ENCODE peak calls at places on chromosomes 16 and 17, in eight cellular contexts. U is activated T-cell treated with anti-CD3 and anti-CD28 coated beads for 1 hour; J is pancreas; D is HEK293T; W is GM06990; F is memory B cell; A is stimulated activated CD4-positive, alpha-beta T cell treated with anti-CD3 and anti-CD28 coated beads, TNF-alpha, amount 100 ng/mL, for 24 hours; M is activated CD4-positive, alpha-beta memory T cell treated with anti-CD3 and anti-CD28 coated beads, Interleukin-2, amount 10 ng/mL, durations not matched to agents 7 days and 5 days. T is an unnamed sample.

GRCh38 chr16:14641877-14642276 is 9.1 kb downstream of the BFAR start:
- DNase-seq in W (no peak), A (no peak), J (no peak), U (no peak), D (no peak), F (no peak), M (no peak), T (no peak)

GRCh38 chr17:78117027-78117981 is 11.3 kb downstream of the TMC6 start:
- DNase-seq in A (no peak), D (no peak), U (no peak), M (no peak), F (no peak), J (peak), W (peak), T (no peak)

GRCh38 chr16:58584831-58585505 is 44.7 kb downstream of the CNOT1 start:
- DNase-seq in A (no peak), U (no peak), W (no peak), F (no peak), J (no peak), M (no peak), D (no peak), T (no peak)

GRCh38 chr16:75860654-75861053 is 134.4 kb upstream of the CPHXL start:
- DNase-seq in D (no peak), J (no peak), A (no peak), W (no peak), U (no peak), M (no peak), F (no peak), T (no peak)

GRCh38 chr16:10033561-10033960 is 148.7 kb downstream of the GRIN2A start:
- DNase-seq in A (no peak), M (no peak), D (no peak), J (no peak), U (no peak), W (no peak), F (no peak), T (no peak)

GRCh38 chr17:79987187-79987889 is 48.3 kb downstream of the TBC1D16 start:
- DNase-seq in A (no peak), W (no peak), D (no peak), U (no peak), F (no peak), J (peak), M (no peak), T (peak)

GRCh38 chr17:22251493-22251892 is 559.2 kb downstream of the KCNJ18 start:
- DNase-seq in M (no peak), F (no peak), U (no peak), A (no peak), D (no peak), W (no peak), J (no peak), T (no peak)

GRCh38 chr16:72189865-72190371 is 18.0 kb upstream of the PMFBP1 start:
- DNase-seq in U (no peak), A (no peak), W (no peak), D (no peak), M (no peak), F (no peak), J (no peak), T (no peak)

GRCh38 chr17:2975469-2975958 is 87.9 kb downstream of the OR1D5 start:
- DNase-seq in U (no peak), D (peak), M (no peak), F (no peak), J (peak), A (no peak), W (no peak), T (no peak)

GRCh38 chr17:30225919-30226553 is 9.5 kb downstream of the SLC6A4 start:
- DNase-seq in U (no peak), F (no peak), W (no peak), M (no peak), D (no peak), A (no peak), J (no peak), T (no peak)

GRCh38 chr16:16148755-16149154 is 74.5 kb downstream of the ABCC6 start:
- DNase-seq in W (no peak), A (no peak), M (no peak), U (no peak), F (no peak), D (no peak), J (no peak), T (no peak)

GRCh38 chr17:61589990-61590389 is 1.0 kb downstream of the NACA2 start:
- DNase-seq in W (no peak), U (no peak), D (no peak), F (no peak), M (no peak), A (no peak), J (no peak), T (no peak)

GRCh38 chr17:61486135-61487120 is 34.2 kb downstream of the TBX4 start:
- DNase-seq in W (no peak), A (no peak), M (no peak), F (no peak), U (no peak), D (peak), J (no peak), T (no peak)

GRCh38 chr17:64418506-64419339 is 28.1 kb upstream of the PECAM1 start:
- DNase-seq in J (no peak), A (no peak), D (peak), M (no peak), W (no peak), F (peak), U (no peak), T (peak)

GRCh38 chr17:80795737-80796136 is 195.9 kb upstream of the CHMP6 start:
- DNase-seq in F (no peak), M (no peak), W (no peak), J (peak), U (no peak), A (no peak), D (no peak), T (no peak)

GRCh38 chr16:72832640-72833039 is 215.3 kb downstream of the ZFHX3 start:
- DNase-seq in D (peak), F (peak), W (peak), M (peak), J (peak), U (peak), A (peak), T (peak)

GRCh38 chr16:12685806-12686205 is 117.9 kb downstream of the CPPED1 start:
- DNase-seq in D (no peak), W (no peak), U (no peak), J (no peak), M (no peak), A (no peak), F (no peak), T (no peak)

GRCh38 chr16:48879173-48879926 is 269.4 kb upstream of the N4BP1 start:
- DNase-seq in F (no peak), D (no peak), W (no peak), A (no peak), M (no peak), J (no peak), U (no peak), T (no peak)

GRCh38 chr17:76752006-76752405 is 14.1 kb downstream of the MFSD11 start:
- DNase-seq in D (no peak), W (no peak), F (no peak), A (no peak), J (no peak), M (no peak), U (no peak), T (peak)

GRCh38 chr17:77473615-77474226 is 333.0 kb downstream of the SEC14L1 start:
- DNase-seq in J (no peak), M (no peak), A (no peak), D (no peak), W (no peak), F (no peak), U (no peak), T (no peak)

GRCh38 chr17:4938670-4939553 is 934 bp downstream of the SLC25A11 start:
- DNase-seq in J (no peak), A (no peak), D (no peak), M (no peak), F (no peak), W (peak), U (no peak), T (no peak)

GRCh38 chr16:86524029-86524428 is 13.7 kb downstream of the FOXF1 start:
- DNase-seq in U (no peak), A (no peak), D (no peak), F (no peak), J (no peak), W (no peak), M (no peak), T (no peak)

GRCh38 chr16:3127745-3128144 is 7.1 kb upstream of the ZNF213 start:
- DNase-seq in A (no peak), F (no peak), J (no peak), W (no peak), D (no peak), M (no peak), U (no peak), T (no peak)

GRCh38 chr17:57862990-57863667 is 13.3 kb upstream of the MRPS23 start:
- DNase-seq in A (no peak), M (no peak), F (no peak), D (no peak), J (no peak), U (no peak), W (no peak), T (no peak)

GRCh38 chr16:82715160-82715559 is 88.4 kb downstream of the CDH13 start:
- DNase-seq in M (no peak), U (no peak), F (no peak), D (no peak), W (no peak), A (no peak), J (no peak), T (no peak)

GRCh38 chr17:17313350-17313991 is 10.3 kb downstream of the NT5M start:
- DNase-seq in J (peak), U (peak), D (no peak), M (peak), A (peak), F (peak), W (peak), T (peak)

GRCh38 chr16:67857547-67858233 is 10.2 kb upstream of the CENPT start:
- DNase-seq in A (no peak), F (no peak), U (peak), W (no peak), M (peak), J (peak), D (no peak), T (no peak)

GRCh38 chr17:8121531-8122390 is 2.1 kb downstream of the HES7 start:
- DNase-seq in U (no peak), D (no peak), J (peak), M (peak), A (peak), F (no peak), W (peak), T (no peak)

GRCh38 chr16:17149904-17150483 is 320.8 kb downstream of the XYLT1 start:
- DNase-seq in W (no peak), M (no peak), J (no peak), F (no peak), U (no peak), A (no peak), D (no peak), T (no peak)

GRCh38 chr17:13786000-13786598 is 184.4 kb upstream of the HS3ST3A1 start:
- DNase-seq in F (no peak), D (peak), M (no peak), A (no peak), J (no peak), W (no peak), U (no peak), T (no peak)

GRCh38 chr16:10929853-10930754 is 12.2 kb downstream of the DEXI start:
- DNase-seq in F (no peak), U (no peak), W (no peak), J (no peak), A (no peak), M (no peak), D (no peak), T (no peak)

GRCh38 chr16:71526111-71526998 is at the start of gene CHST4:
- DNase-seq in M (no peak), D (peak), A (no peak), W (no peak), F (no peak), J (no peak), U (no peak), T (no peak)

GRCh38 chr16:73315645-73316044 is 267.7 kb upstream of the ZFHX3 start:
- DNase-seq in M (no peak), A (no peak), F (no peak), J (no peak), D (no peak), U (no peak), W (peak), T (no peak)

GRCh38 chr16:88759245-88759975 is 25.6 kb downstream of the PIEZO1 start:
- DNase-seq in M (peak), A (peak), F (no peak), J (no peak), D (no peak), U (peak), W (no peak), T (peak)

T was measured in CD8-positive, alpha-beta memory T cell.